ENCODE peak calls at places on chromosomes 4 and X, in four cellular contexts. B is K562, Q is H1, U is GM12878. D is an unnamed sample.

GRCh38 chr4:112979881-112980421 is 69.5 kb upstream of the ANK2 start:
- DNase-seq in B (no peak), Q (no peak), U (no peak), D (no peak)

GRCh38 chrX:112704226-112704625 is 24.5 kb upstream of the LHFPL1 start:
- DNase-seq in B (no peak), Q (no peak), U (no peak), D (no peak)

GRCh38 chr4:184688447-184688846 is 38.9 kb downstream of the PRIMPOL start:
- DNase-seq in B (no peak), Q (peak; percentile 39), U (no peak), D (peak; percentile 95)

GRCh38 chrX:70013483-70014222 is 36.1 kb downstream of the AWAT2 start:
- DNase-seq in B (no peak), Q (no peak), U (no peak), D (no peak)

GRCh38 chr4:54187148-54187547 is 41.9 kb upstream of the PDGFRA start:
- DNase-seq in B (no peak), Q (no peak), U (no peak), D (no peak)

GRCh38 chr4:71187399-71188196 is 151.2 kb upstream of the SLC4A4 start:
- DNase-seq in B (no peak), Q (no peak), U (no peak), D (peak; percentile 60)

GRCh38 chr4:22524895-22525294 is 9.0 kb upstream of the ADGRA3 start:
- DNase-seq in B (no peak), Q (no peak), U (no peak), D (no peak)

GRCh38 chrX:40734956-40735317 is 405 bp downstream of the MED14 start:
- DNase-seq in B (no peak), Q (no peak), U (no peak), D (no peak)

GRCh38 chrX:15816886-15817285 is 26.6 kb downstream of the ZRSR2 start:
- DNase-seq in B (no peak), Q (no peak), U (peak; percentile 9), D (no peak)

GRCh38 chrX:71103110-71103983 is 3.2 kb downstream of the CXorf65 start:
- DNase-seq in B (peak; percentile 94), Q (peak; percentile 43), U (no peak), D (no peak)

GRCh38 chr4:3303840-3304715 is 11.3 kb downstream of the RGS12 start:
- DNase-seq in B (no peak), Q (no peak), U (no peak), D (no peak)

GRCh38 chr4:2714918-2715317 is 41.2 kb downstream of the TNIP2 start:
- DNase-seq in B (no peak), Q (no peak), U (no peak), D (no peak)

GRCh38 chr4:73520821-73521220 is 39.3 kb downstream of the AFM start:
- DNase-seq in B (no peak), Q (peak; percentile 1), U (no peak), D (peak; percentile 60)

GRCh38 chr4:68904786-68905185 is 46.8 kb downstream of the UGT2A3 start:
- DNase-seq in B (peak; percentile 9), Q (no peak), U (peak; percentile 21), D (no peak)

GRCh38 chr4:5635826-5636196 is 72.5 kb downstream of the EVC2 start:
- DNase-seq in B (no peak), Q (no peak), U (no peak), D (peak; percentile 87)

GRCh38 chr4:179225594-179225993 is 1783.4 kb upstream of the AGA start:
- DNase-seq in B (no peak), Q (no peak), U (no peak), D (peak; percentile 6)

DNA sequence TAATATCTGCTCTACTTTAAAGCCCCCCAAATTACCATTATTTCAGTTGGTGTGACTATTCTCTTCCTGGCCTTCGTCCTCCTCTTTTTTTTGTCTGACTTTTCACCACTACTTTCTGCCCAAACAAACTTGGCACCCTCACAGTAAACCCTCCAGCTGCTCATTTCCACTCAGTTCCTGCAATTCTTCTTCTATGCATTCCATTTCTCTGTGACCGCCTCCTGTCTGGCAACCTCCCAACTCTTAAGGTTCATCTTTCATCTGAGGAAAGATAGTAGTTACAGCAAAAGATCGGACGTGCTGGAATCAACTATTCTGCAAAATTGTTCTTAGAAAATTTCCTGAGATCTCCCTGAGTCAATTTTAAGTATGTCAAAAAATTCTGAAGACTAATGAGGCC is 1025.8 kb downstream of the ADGRL3 start:
- DNase-seq in B (no peak), Q (no peak), U (no peak), D (no peak)
- TF ChIP-seq CHD1 in B (no peak), Q (no peak), U (no peak), D (no peak)

DNA sequence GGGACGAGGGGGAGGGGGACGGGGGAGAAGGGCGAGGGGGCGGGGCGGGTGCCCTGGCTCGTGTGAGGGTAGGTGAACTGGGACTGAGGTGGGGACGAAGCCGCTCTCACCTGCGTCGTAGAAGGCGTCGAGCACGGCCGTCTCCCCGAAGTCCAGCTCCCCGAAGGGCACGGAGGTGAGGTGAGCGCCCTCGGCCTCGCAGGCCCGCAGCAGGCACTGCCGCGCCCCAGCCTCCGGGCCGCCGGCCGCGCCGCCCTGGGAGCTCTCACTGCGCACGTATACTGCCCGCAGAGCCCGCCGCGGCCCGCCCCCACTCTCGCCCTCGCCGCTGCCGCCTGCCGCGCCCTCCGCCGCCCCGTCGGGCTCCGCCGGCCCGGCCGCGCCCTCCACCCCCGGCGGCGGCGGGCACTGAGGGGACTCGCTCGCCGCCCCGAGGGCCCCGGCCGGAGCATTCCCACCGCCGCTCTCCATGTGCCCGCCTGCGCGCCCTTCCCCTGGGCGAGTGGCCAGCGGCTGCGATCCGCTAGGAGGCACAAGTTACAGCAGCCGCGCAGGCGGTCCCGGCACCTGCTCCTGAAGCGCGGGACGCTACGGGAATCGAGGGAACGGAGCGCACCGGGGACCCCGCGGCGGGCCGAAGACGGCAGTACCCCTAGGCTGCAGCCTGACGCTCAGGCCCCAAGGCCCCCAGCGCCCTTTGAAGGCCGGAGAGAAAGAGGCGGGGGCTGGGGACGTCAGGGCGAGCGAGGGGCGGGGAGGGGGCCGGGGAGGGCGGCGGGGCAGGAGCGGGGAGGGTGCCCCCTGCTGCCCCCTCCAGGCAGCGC is at the start of gene MAP3K15:
- DNase-seq in B (peak; percentile 29), Q (no peak), U (no peak), D (no peak)
- TF ChIP-seq CHD1 in B (no peak), Q (no peak), U (no peak), D (no peak)

GRCh38 chr4:31020363-31020762 is 300.2 kb downstream of the PCDH7 start:
- DNase-seq in B (no peak), Q (no peak), U (no peak), D (no peak)
- TF ChIP-seq CHD1 in B (no peak), Q (no peak), U (no peak), D (no peak)

GRCh38 chrX:138859421-138859820 is 147.9 kb upstream of the FGF13 start:
- DNase-seq in B (no peak), Q (no peak), U (no peak), D (no peak)

GRCh38 chrX:138856881-138857280 is 145.4 kb upstream of the FGF13 start:
- DNase-seq in B (no peak), Q (no peak), U (no peak), D (no peak)

GRCh38 chrX:138858438-138858837 is 146.9 kb upstream of the FGF13 start:
- DNase-seq in B (peak; percentile 52), Q (no peak), U (no peak), D (peak; percentile 1)

GRCh38 chrX:138853936-138854335 is 142.4 kb upstream of the FGF13 start:
- DNase-seq in B (no peak), Q (no peak), U (no peak), D (no peak)

GRCh38 chrX:138858946-138859345 is 147.4 kb upstream of the FGF13 start:
- DNase-seq in B (no peak), Q (no peak), U (no peak), D (no peak)
- TF ChIP-seq CHD1 in B (no peak), Q (no peak), U (no peak), D (no peak)

DNA sequence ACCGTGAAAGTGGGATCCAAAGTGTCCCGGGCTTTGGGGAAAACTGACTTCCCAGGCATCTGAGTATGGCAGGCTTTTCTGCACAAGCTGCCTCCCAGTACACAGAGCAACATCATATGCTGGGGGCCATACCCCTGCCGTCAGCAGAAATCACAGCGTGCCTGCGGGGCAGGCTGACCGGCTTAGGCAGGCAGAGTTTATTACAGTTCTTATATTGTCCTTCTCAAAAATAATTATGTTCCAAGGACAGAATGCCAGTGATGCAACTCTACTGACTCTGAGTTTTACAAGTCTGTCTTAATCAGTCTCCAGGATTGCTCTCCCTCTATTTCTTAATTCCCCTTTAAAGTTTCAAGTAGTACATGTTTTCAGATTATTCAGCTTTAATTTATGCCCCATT is 37.0 kb downstream of the IL21 start:
- DNase-seq in B (no peak), Q (no peak), U (no peak), D (peak; percentile 21)
- TF ChIP-seq CHD1 in B (no peak), Q (no peak), U (no peak), D (no peak)

DNA sequence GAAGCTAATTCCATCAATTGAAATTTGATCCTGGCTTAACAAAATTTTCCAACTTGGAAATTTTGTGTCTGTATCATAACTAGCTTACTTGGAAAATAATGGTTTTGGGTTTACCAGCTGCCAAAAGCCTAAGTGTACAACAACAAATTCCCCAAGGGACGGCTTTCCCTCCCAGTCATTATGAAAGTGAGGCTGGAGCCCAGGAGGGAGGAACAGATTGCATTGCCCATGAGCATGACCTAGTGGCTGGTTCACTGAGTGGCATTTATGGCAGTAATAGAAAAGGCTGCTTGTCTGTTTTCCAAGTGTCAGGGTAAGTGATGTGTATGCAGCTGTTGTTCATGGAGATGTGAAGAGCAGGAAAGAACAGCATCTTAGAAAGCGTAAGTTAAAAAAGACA is 70.8 kb upstream of the HHIP start:
- DNase-seq in B (no peak), Q (no peak), U (no peak), D (no peak)
- TF ChIP-seq CHD1 in B (no peak), Q (no peak), U (no peak), D (no peak)

DNA sequence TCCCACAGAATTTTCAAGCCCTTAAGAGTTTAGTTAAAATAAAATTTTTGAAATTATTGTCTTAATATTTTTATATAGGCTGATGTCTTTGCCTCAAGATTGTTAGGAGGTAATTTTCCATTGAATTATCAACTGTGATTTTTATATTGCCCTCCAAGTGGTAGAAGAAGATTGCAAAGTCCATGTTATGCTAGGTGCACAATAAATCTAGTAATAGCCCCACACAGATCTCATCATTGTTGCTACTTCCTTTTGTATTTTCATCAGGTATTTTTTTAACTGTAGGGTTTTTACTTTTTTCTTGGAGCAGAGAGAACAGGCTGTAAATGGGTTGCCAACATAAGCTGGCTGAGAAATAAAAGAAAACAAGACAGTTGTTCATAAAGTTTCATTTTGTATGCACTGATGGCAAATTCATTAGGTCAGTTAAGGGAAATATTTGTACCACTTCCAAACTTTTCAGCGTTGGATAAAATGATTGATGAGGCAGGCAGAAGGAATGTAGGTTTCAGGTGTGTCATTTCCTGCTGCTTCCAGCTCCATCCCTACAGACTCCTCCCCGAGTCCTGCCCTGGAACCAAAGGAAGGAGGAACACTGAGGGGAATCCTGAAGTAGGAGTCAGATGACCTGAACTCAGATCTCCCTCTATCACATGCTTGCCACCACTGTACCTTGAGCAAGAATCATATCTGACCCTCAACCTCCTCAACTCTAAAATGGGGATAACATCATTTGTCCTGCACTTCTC is 105.5 kb downstream of the PRRG1 start:
- DNase-seq in B (no peak), Q (no peak), U (no peak), D (peak; percentile 29)
- TF ChIP-seq CHD1 in B (no peak), Q (no peak), U (no peak), D (no peak)

D was measured in IMR-90.